ENCODE peak calls at places on chromosomes 11 and 22, in eight cellular contexts. One of them, this sample, is unnamed.

GRCh38 chr11:83102806-83103205 is 31.1 kb upstream of the RAB30 start:
- DNase-seq in fibroblast of the aortic adventitia: no peak
- DNase-seq in neural crest cell: no peak
- DNase-seq in AG10803: no peak
- DNase-seq in lower leg skin: no peak
- DNase-seq in AG04450: no peak
- DNase-seq in pancreas: no peak
- DNase-seq in mucosa of descending colon: no peak
- DNase-seq in this sample: no peak

GRCh38 chr11:78940500-78941225 is 366.0 kb upstream of the NARS2 start:
- DNase-seq in AG04450: no peak
- DNase-seq in AG10803: no peak
- DNase-seq in pancreas: no peak
- DNase-seq in fibroblast of the aortic adventitia: no peak
- DNase-seq in mucosa of descending colon: no peak
- DNase-seq in lower leg skin: no peak
- DNase-seq in neural crest cell: no peak
- DNase-seq in this sample: no peak

GRCh38 chr11:63868399-63869064 is 29.6 kb downstream of the MARK2 start:
- DNase-seq in AG04450: no peak
- DNase-seq in AG10803: peak; percentile 29
- DNase-seq in neural crest cell: no peak
- DNase-seq in fibroblast of the aortic adventitia: no peak
- DNase-seq in pancreas: no peak
- DNase-seq in mucosa of descending colon: peak; percentile 33
- DNase-seq in lower leg skin: no peak
- DNase-seq in this sample: no peak

GRCh38 chr22:30863161-30863833 is 105.3 kb downstream of the MORC2 start:
- DNase-seq in mucosa of descending colon: no peak
- DNase-seq in fibroblast of the aortic adventitia: no peak
- DNase-seq in pancreas: no peak
- DNase-seq in AG04450: no peak
- DNase-seq in lower leg skin: no peak
- DNase-seq in neural crest cell: peak; percentile 0
- DNase-seq in AG10803: no peak
- DNase-seq in this sample: peak; percentile 11

GRCh38 chr11:3939211-3939610 is 83.7 kb downstream of the STIM1 start:
- DNase-seq in fibroblast of the aortic adventitia: peak; percentile 77
- DNase-seq in AG10803: peak; percentile 94
- DNase-seq in neural crest cell: no peak
- DNase-seq in pancreas: no peak
- DNase-seq in lower leg skin: no peak
- DNase-seq in AG04450: peak; percentile 84
- DNase-seq in mucosa of descending colon: no peak
- DNase-seq in this sample: no peak

GRCh38 chr11:9473408-9473807 is 12.6 kb downstream of the ZNF143 start:
- DNase-seq in neural crest cell: no peak
- DNase-seq in pancreas: no peak
- DNase-seq in lower leg skin: no peak
- DNase-seq in fibroblast of the aortic adventitia: no peak
- DNase-seq in AG04450: no peak
- DNase-seq in AG10803: no peak
- DNase-seq in mucosa of descending colon: no peak
- DNase-seq in this sample: no peak

GRCh38 chr22:49462291-49462690 is 365.4 kb downstream of the BRD1 start:
- DNase-seq in mucosa of descending colon: no peak
- DNase-seq in pancreas: no peak
- DNase-seq in lower leg skin: no peak
- DNase-seq in fibroblast of the aortic adventitia: no peak
- DNase-seq in neural crest cell: no peak
- DNase-seq in AG10803: no peak
- DNase-seq in AG04450: no peak
- DNase-seq in this sample: no peak

GRCh38 chr11:2653930-2654739 is 45.7 kb downstream of the KCNQ1OT1 start:
- DNase-seq in mucosa of descending colon: no peak
- DNase-seq in neural crest cell: no peak
- DNase-seq in pancreas: no peak
- DNase-seq in AG10803: no peak
- DNase-seq in lower leg skin: no peak
- DNase-seq in fibroblast of the aortic adventitia: no peak
- DNase-seq in AG04450: no peak
- DNase-seq in this sample: no peak

GRCh38 chr11:69862331-69862761 is 43.1 kb upstream of the FGF3 start:
- DNase-seq in AG10803: no peak
- DNase-seq in neural crest cell: no peak
- DNase-seq in mucosa of descending colon: no peak
- DNase-seq in lower leg skin: no peak
- DNase-seq in fibroblast of the aortic adventitia: no peak
- DNase-seq in AG04450: no peak
- DNase-seq in pancreas: no peak
- DNase-seq in this sample: no peak

GRCh38 chr11:87666730-87667129 is 508.5 kb downstream of the RAB38 start:
- DNase-seq in AG10803: no peak
- DNase-seq in mucosa of descending colon: no peak
- DNase-seq in lower leg skin: no peak
- DNase-seq in pancreas: no peak
- DNase-seq in neural crest cell: no peak
- DNase-seq in fibroblast of the aortic adventitia: no peak
- DNase-seq in AG04450: no peak
- DNase-seq in this sample: no peak

GRCh38 chr11:65415499-65416340 is 6.9 kb upstream of the NEAT1 start:
- DNase-seq in mucosa of descending colon: peak; percentile 37
- DNase-seq in lower leg skin: no peak
- DNase-seq in AG10803: no peak
- DNase-seq in fibroblast of the aortic adventitia: no peak
- DNase-seq in neural crest cell: no peak
- DNase-seq in pancreas: peak; percentile 40
- DNase-seq in AG04450: no peak
- DNase-seq in this sample: peak; percentile 13

GRCh38 chr11:68878022-68878421 is 25.6 kb downstream of the MRPL21 start:
- DNase-seq in AG10803: no peak
- DNase-seq in pancreas: no peak
- DNase-seq in fibroblast of the aortic adventitia: no peak
- DNase-seq in mucosa of descending colon: no peak
- DNase-seq in lower leg skin: no peak
- DNase-seq in neural crest cell: no peak
- DNase-seq in AG04450: no peak
- DNase-seq in this sample: no peak

GRCh38 chr11:61682093-61682732 is 2.0 kb downstream of the DAGLA start:
- DNase-seq in lower leg skin: peak; percentile 47
- DNase-seq in mucosa of descending colon: peak; percentile 70
- DNase-seq in AG04450: no peak
- DNase-seq in fibroblast of the aortic adventitia: no peak
- DNase-seq in neural crest cell: no peak
- DNase-seq in AG10803: no peak
- DNase-seq in pancreas: peak; percentile 88
- DNase-seq in this sample: no peak

GRCh38 chr11:120125005-120125404 is 12.9 kb downstream of the TRIM29 start:
- DNase-seq in lower leg skin: peak; percentile 87
- DNase-seq in neural crest cell: no peak
- DNase-seq in pancreas: no peak
- DNase-seq in mucosa of descending colon: no peak
- DNase-seq in fibroblast of the aortic adventitia: no peak
- DNase-seq in AG10803: peak; percentile 26
- DNase-seq in AG04450: no peak
- DNase-seq in this sample: no peak

GRCh38 chr11:40338739-40339138 is 1120.7 kb downstream of the LRRC4C start:
- DNase-seq in AG04450: peak; percentile 11
- DNase-seq in fibroblast of the aortic adventitia: peak; percentile 21
- DNase-seq in mucosa of descending colon: no peak
- DNase-seq in neural crest cell: no peak
- DNase-seq in pancreas: no peak
- DNase-seq in lower leg skin: no peak
- DNase-seq in AG10803: peak; percentile 49
- DNase-seq in this sample: no peak
- TF ChIP-seq CTCF in AG04450: peak; percentile 8
- TF ChIP-seq CTCF in fibroblast of the aortic adventitia: no peak
- TF ChIP-seq CTCF in mucosa of descending colon: no peak
- TF ChIP-seq CTCF in neural crest cell: no peak
- TF ChIP-seq CTCF in pancreas: no peak
- TF ChIP-seq CTCF in lower leg skin: no peak
- TF ChIP-seq CTCF in AG10803: no peak
- TF ChIP-seq CTCF in this sample: no peak

DNA sequence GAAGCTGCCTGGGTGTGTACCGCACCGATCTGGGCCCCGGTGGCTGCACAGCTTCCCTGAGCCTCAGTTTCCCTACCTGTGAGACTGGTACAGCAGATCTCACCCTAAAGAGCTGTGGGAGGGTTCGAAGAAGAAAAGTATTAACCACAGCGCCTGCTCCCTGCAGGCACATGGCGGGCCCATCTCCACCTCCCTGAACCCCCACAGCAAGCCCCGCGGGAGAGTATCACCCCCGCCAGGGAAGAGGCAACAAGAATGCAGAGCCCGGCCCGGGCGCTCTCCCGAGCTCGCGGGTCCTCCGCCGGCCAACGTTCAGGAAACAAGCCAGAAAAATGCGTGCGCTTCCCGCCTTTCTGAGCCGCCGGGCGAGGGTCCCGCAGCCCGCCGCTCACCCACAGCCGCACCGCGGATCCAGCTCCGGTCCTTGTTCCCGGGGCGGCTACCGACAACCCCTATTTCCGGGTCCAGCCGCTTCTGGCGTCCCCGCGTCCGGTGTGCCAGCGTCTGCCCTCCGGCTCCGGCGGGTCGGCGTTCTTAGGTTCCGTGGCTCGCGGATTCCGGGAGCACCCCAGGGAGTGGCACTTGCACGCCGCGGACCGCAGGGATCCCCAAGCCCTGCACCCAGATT is at the start of gene TOP3B:
- DNase-seq in pancreas: peak; percentile 82
- DNase-seq in mucosa of descending colon: peak; percentile 90
- DNase-seq in fibroblast of the aortic adventitia: peak; percentile 77
- DNase-seq in neural crest cell: peak; percentile 74
- DNase-seq in lower leg skin: peak; percentile 75
- DNase-seq in AG10803: peak; percentile 74
- DNase-seq in AG04450: peak; percentile 27
- DNase-seq in this sample: peak; percentile 79
- TF ChIP-seq CTCF in pancreas: no peak
- TF ChIP-seq CTCF in mucosa of descending colon: no peak
- TF ChIP-seq CTCF in fibroblast of the aortic adventitia: no peak
- TF ChIP-seq CTCF in neural crest cell: no peak
- TF ChIP-seq CTCF in lower leg skin: no peak
- TF ChIP-seq CTCF in AG10803: no peak
- TF ChIP-seq CTCF in AG04450: no peak
- TF ChIP-seq CTCF in this sample: no peak

GRCh38 chr11:94876645-94877445 is 96.5 kb downstream of the CWC15 start:
- DNase-seq in fibroblast of the aortic adventitia: peak; percentile 93
- DNase-seq in AG10803: peak; percentile 93
- DNase-seq in neural crest cell: no peak
- DNase-seq in mucosa of descending colon: peak; percentile 46
- DNase-seq in lower leg skin: peak; percentile 69
- DNase-seq in pancreas: peak; percentile 33
- DNase-seq in AG04450: peak; percentile 85
- DNase-seq in this sample: no peak
- TF ChIP-seq CTCF in fibroblast of the aortic adventitia: peak; percentile 36
- TF ChIP-seq CTCF in AG10803: peak; percentile 51
- TF ChIP-seq CTCF in neural crest cell: no peak
- TF ChIP-seq CTCF in mucosa of descending colon: no peak
- TF ChIP-seq CTCF in lower leg skin: no peak
- TF ChIP-seq CTCF in pancreas: no peak
- TF ChIP-seq CTCF in AG04450: peak; percentile 40
- TF ChIP-seq CTCF in this sample: no peak

GRCh38 chr11:122023614-122024250 is 92.3 kb downstream of the BLID start:
- DNase-seq in fibroblast of the aortic adventitia: peak; percentile 61
- DNase-seq in neural crest cell: no peak
- DNase-seq in AG04450: no peak
- DNase-seq in pancreas: no peak
- DNase-seq in AG10803: peak; percentile 46
- DNase-seq in lower leg skin: no peak
- DNase-seq in mucosa of descending colon: no peak
- DNase-seq in this sample: no peak
- TF ChIP-seq CTCF in fibroblast of the aortic adventitia: peak; percentile 41
- TF ChIP-seq CTCF in neural crest cell: no peak
- TF ChIP-seq CTCF in AG04450: no peak
- TF ChIP-seq CTCF in pancreas: no peak
- TF ChIP-seq CTCF in AG10803: peak; percentile 53
- TF ChIP-seq CTCF in lower leg skin: no peak
- TF ChIP-seq CTCF in mucosa of descending colon: no peak
- TF ChIP-seq CTCF in this sample: no peak

GRCh38 chr11:18254781-18255361 is 6.4 kb upstream of the SAA2 start:
- DNase-seq in fibroblast of the aortic adventitia: no peak
- DNase-seq in neural crest cell: no peak
- DNase-seq in AG04450: no peak
- DNase-seq in AG10803: no peak
- DNase-seq in lower leg skin: no peak
- DNase-seq in pancreas: no peak
- DNase-seq in mucosa of descending colon: no peak
- DNase-seq in this sample: no peak

GRCh38 chr11:18248561-18248960 is at the start of gene SAA2:
- DNase-seq in neural crest cell: no peak
- DNase-seq in AG04450: no peak
- DNase-seq in lower leg skin: no peak
- DNase-seq in mucosa of descending colon: no peak
- DNase-seq in pancreas: no peak
- DNase-seq in AG10803: peak; percentile 9
- DNase-seq in fibroblast of the aortic adventitia: no peak
- DNase-seq in this sample: no peak

GRCh38 chr11:18253778-18254338 is 5.4 kb upstream of the SAA2 start:
- DNase-seq in pancreas: no peak
- DNase-seq in AG04450: no peak
- DNase-seq in AG10803: no peak
- DNase-seq in fibroblast of the aortic adventitia: no peak
- DNase-seq in neural crest cell: no peak
- DNase-seq in mucosa of descending colon: no peak
- DNase-seq in lower leg skin: no peak
- DNase-seq in this sample: no peak

GRCh38 chr11:18253222-18253621 is 4.8 kb upstream of the SAA2 start:
- DNase-seq in pancreas: no peak
- DNase-seq in mucosa of descending colon: no peak
- DNase-seq in AG10803: no peak
- DNase-seq in AG04450: no peak
- DNase-seq in neural crest cell: no peak
- DNase-seq in fibroblast of the aortic adventitia: peak; percentile 6
- DNase-seq in lower leg skin: no peak
- DNase-seq in this sample: no peak
- TF ChIP-seq CTCF in pancreas: no peak
- TF ChIP-seq CTCF in mucosa of descending colon: no peak
- TF ChIP-seq CTCF in AG10803: peak; percentile 12
- TF ChIP-seq CTCF in AG04450: no peak
- TF ChIP-seq CTCF in neural crest cell: no peak
- TF ChIP-seq CTCF in fibroblast of the aortic adventitia: peak; percentile 1
- TF ChIP-seq CTCF in lower leg skin: no peak
- TF ChIP-seq CTCF in this sample: no peak

This sample was measured in activated B cell treated with CpG ODN at 0.5 μM for 24 hours.